ENCODE peak calls at places on chromosomes 2 and 18, in nine cellular contexts. X is H9; I is ELR; K is stromal cell of bone marrow; E is activated naive CD8-positive, alpha-beta T cell treated with anti-CD3 and anti-CD28 coated beads, Interleukin-2, amount 50 U/mL, for 24 hours; Y is fibroblast of gingiva; U is GM12865; A is caudate nucleus; F is MCF 10A. T is an unnamed sample.

GRCh38 chr2:179377296-179377695 is 112.7 kb upstream of the SESTD1 start:
- DNase-seq in X (no peak), I (no peak), K (no peak), E (no peak), Y (peak), U (no peak), A (no peak), F (no peak), T (no peak)

GRCh38 chr18:67600181-67600631 is 83.7 kb upstream of the DSEL start:
- DNase-seq in X (no peak), I (peak), K (no peak), E (no peak), Y (peak), U (no peak), A (no peak), F (no peak), T (peak)

GRCh38 chr2:155519731-155520130 is 812.8 kb downstream of the NR4A2 start:
- DNase-seq in X (no peak), I (no peak), K (no peak), E (no peak), Y (no peak), U (no peak), A (no peak), F (no peak), T (no peak)

GRCh38 chr2:177711472-177712276 is 319.1 kb downstream of the AGPS start:
- DNase-seq in X (no peak), I (no peak), K (no peak), E (no peak), Y (no peak), U (no peak), A (no peak), F (no peak), T (no peak)

GRCh38 chr2:36753706-36754221 is 57.3 kb downstream of the VIT start:
- DNase-seq in X (peak), I (peak), K (no peak), E (no peak), Y (no peak), U (no peak), A (no peak), F (peak), T (peak)

GRCh38 chr18:59388180-59388579 is 29.1 kb upstream of the LMAN1 start:
- DNase-seq in X (no peak), I (no peak), K (no peak), E (no peak), Y (no peak), U (no peak), A (no peak), F (no peak), T (no peak)

GRCh38 chr2:186940463-186940862 is 91.5 kb upstream of the ZSWIM2 start:
- DNase-seq in X (no peak), I (no peak), K (no peak), E (no peak), Y (no peak), U (no peak), A (no peak), F (no peak), T (no peak)

GRCh38 chr2:231007159-231008045 is 11.5 kb downstream of the SPATA3 start:
- DNase-seq in X (no peak), I (no peak), K (no peak), E (no peak), Y (no peak), U (no peak), A (no peak), F (no peak), T (no peak)

GRCh38 chr18:23428821-23429220 is 24.3 kb upstream of the RIOK3 start:
- DNase-seq in X (no peak), I (no peak), K (no peak), E (no peak), Y (no peak), U (no peak), A (no peak), F (no peak), T (no peak)

GRCh38 chr18:49016648-49017539 is 66.1 kb upstream of the SMAD7 start:
- DNase-seq in X (peak), I (peak), K (no peak), E (no peak), Y (peak), U (no peak), A (no peak), F (peak), T (peak)

GRCh38 chr2:7732497-7732896 is 815.3 kb downstream of the RNF144A start:
- DNase-seq in X (no peak), I (no peak), K (no peak), E (no peak), Y (no peak), U (no peak), A (no peak), F (no peak), T (no peak)

GRCh38 chr2:138485019-138485418 is 16.6 kb upstream of the SPOPL start:
- DNase-seq in X (no peak), I (no peak), K (no peak), E (no peak), Y (no peak), U (no peak), A (no peak), F (peak), T (peak)

GRCh38 chr2:134144081-134144596 is 109.7 kb upstream of the MGAT5 start:
- DNase-seq in X (no peak), I (no peak), K (no peak), E (no peak), Y (no peak), U (no peak), A (no peak), F (no peak), T (no peak)

GRCh38 chr18:63949068-63949737 is at the start of gene HMSD:
- DNase-seq in X (peak), I (peak), K (no peak), E (peak), Y (no peak), U (peak), A (peak), F (no peak), T (no peak)

GRCh38 chr2:119826370-119826961 is 66.7 kb downstream of the PTPN4 start:
- DNase-seq in X (no peak), I (peak), K (no peak), E (peak), Y (peak), U (peak), A (no peak), F (peak), T (peak)

GRCh38 chr2:118539290-118539689 is 308.2 kb downstream of the EN1 start:
- DNase-seq in X (peak), I (peak), K (peak), E (no peak), Y (peak), U (peak), A (no peak), F (peak), T (peak)

GRCh38 chr2:215059724-215060123 is 78.7 kb downstream of the ABCA12 start:
- DNase-seq in X (no peak), I (peak), K (no peak), E (no peak), Y (no peak), U (no peak), A (no peak), F (no peak), T (peak)

GRCh38 chr2:216634317-216635148 is 1.3 kb downstream of the IGFBP2 start:
- DNase-seq in X (no peak), I (no peak), K (no peak), E (no peak), Y (no peak), U (no peak), A (no peak), F (no peak), T (no peak)

GRCh38 chr2:37656512-37657423 is 14.7 kb downstream of the CDC42EP3 start:
- DNase-seq in X (peak), I (no peak), K (no peak), E (no peak), Y (no peak), U (peak), A (no peak), F (no peak), T (peak)

GRCh38 chr2:25115902-25116301 is 52.5 kb downstream of the POMC start:
- DNase-seq in X (no peak), I (peak), K (no peak), E (no peak), Y (no peak), U (no peak), A (no peak), F (no peak), T (no peak)

GRCh38 chr2:208467564-208467963 is 61.0 kb downstream of the PTH2R start:
- DNase-seq in X (no peak), I (no peak), K (no peak), E (no peak), Y (no peak), U (no peak), A (no peak), F (no peak), T (no peak)

GRCh38 chr18:23805898-23806297 is 116.6 kb downstream of the LAMA3 start:
- DNase-seq in X (no peak), I (peak), K (peak), E (no peak), Y (no peak), U (no peak), A (no peak), F (peak), T (peak)

GRCh38 chr2:220619525-220620267 is 952.4 kb downstream of the EPHA4 start:
- DNase-seq in X (no peak), I (peak), K (no peak), E (no peak), Y (no peak), U (no peak), A (no peak), F (peak), T (peak)

GRCh38 chr2:218402911-218403411 is 3.3 kb downstream of the CTDSP1 start:
- DNase-seq in X (no peak), I (no peak), K (no peak), E (no peak), Y (no peak), U (no peak), A (no peak), F (no peak), T (no peak)

GRCh38 chr2:37283207-37283606 is 41.4 kb downstream of the PRKD3 start:
- DNase-seq in X (no peak), I (peak), K (peak), E (no peak), Y (peak), U (no peak), A (no peak), F (peak), T (peak)

GRCh38 chr2:25305809-25306208 is 35.9 kb downstream of the DNMT3A start:
- DNase-seq in X (no peak), I (no peak), K (peak), E (no peak), Y (peak), U (no peak), A (peak), F (no peak), T (no peak)

GRCh38 chr2:70828115-70828514 is 7.5 kb downstream of the CD207 start:
- DNase-seq in X (peak), I (no peak), K (no peak), E (no peak), Y (no peak), U (no peak), A (no peak), F (no peak), T (no peak)

GRCh38 chr2:232898592-232899541 is 28.8 kb downstream of the SNORC start:
- DNase-seq in X (no peak), I (no peak), K (peak), E (no peak), Y (no peak), U (no peak), A (no peak), F (no peak), T (peak)

GRCh38 chr2:236208281-236208900 is 40.2 kb upstream of the GBX2 start:
- DNase-seq in X (no peak), I (no peak), K (no peak), E (no peak), Y (no peak), U (no peak), A (no peak), F (no peak), T (no peak)